ENCODE peak calls at places on chromosomes 3 and 15, in four cellular contexts. J is NCI-H2029, Y is EL, B is NCI-H2171 treated with DMSO at 0.1 percent for 48 hours. Q is an unnamed sample.

GRCh38 chr15:35491173-35491572 is 54.8 kb downstream of the DPH6 start:
- DNase-seq in Y (no peak), J (no peak), B (no peak), Q (no peak)

GRCh38 chr3:188937389-188937788 is 234.4 kb upstream of the TPRG1 start:
- DNase-seq in J (no peak), Y (peak; percentile 23), B (no peak), Q (no peak)

GRCh38 chr3:169179193-169180122 is 484.1 kb downstream of the MECOM start:
- DNase-seq in J (no peak), B (no peak), Y (no peak), Q (no peak)

GRCh38 chr3:45988100-45988761 is 7.4 kb downstream of the FYCO1 start:
- DNase-seq in B (no peak), J (peak; percentile 59), Y (no peak), Q (no peak)

GRCh38 chr15:88255109-88255495 is 1.4 kb downstream of the NTRK3 start:
- DNase-seq in J (no peak), Y (no peak), B (no peak), Q (no peak)

GRCh38 chr3:129377615-129378014 is 50.8 kb downstream of the EFCAB12 start:
- DNase-seq in Y (no peak), J (no peak), B (no peak), Q (no peak)

GRCh38 chr15:68187559-68187958 is 17.6 kb downstream of the CALML4 start:
- DNase-seq in B (peak; percentile 93), J (peak; percentile 15), Y (peak; percentile 66), Q (no peak)

GRCh38 chr3:99186016-99186415 is 284.5 kb upstream of the DCBLD2 start:
- DNase-seq in B (no peak), Y (no peak), J (no peak), Q (no peak)

GRCh38 chr3:111768571-111769100 is 90.4 kb upstream of the PHLDB2 start:
- DNase-seq in Y (peak; percentile 97), B (no peak), J (no peak), Q (no peak)

GRCh38 chr3:71701251-71701650 is 24.0 kb downstream of the EIF4E3 start:
- DNase-seq in J (peak; percentile 12), Y (no peak), B (no peak), Q (no peak)

GRCh38 chr3:49570033-49570654 is 15.9 kb downstream of the BSN start:
- DNase-seq in J (no peak), B (no peak), Y (no peak), Q (no peak)

GRCh38 chr3:48563382-48563918 is at the start of gene UCN2:
- DNase-seq in Y (no peak), J (no peak), B (peak; percentile 35), Q (no peak)